ENCODE peak calls at places on chromosomes 16 and 17, in four cellular contexts. Z is fibroblast of villous mesenchyme, R is nephron progenitor cell, K is neural crest cell. N is an unnamed sample.

GRCh38 chr17:80771612-80772005 is 220.0 kb upstream of the CHMP6 start:
- DNase-seq in Z (no peak), R (no peak), K (no peak), N (no peak)

GRCh38 chr17:80949451-80950421 is 41.9 kb upstream of the CHMP6 start:
- DNase-seq in Z (no peak), R (no peak), K (no peak), N (no peak)

GRCh38 chr16:10339777-10340752 is 45.8 kb upstream of the ATF7IP2 start:
- DNase-seq in Z (no peak), R (no peak), K (no peak), N (no peak)

GRCh38 chr17:50264263-50265113 is 9.8 kb upstream of the TMEM92 start:
- DNase-seq in Z (no peak), R (peak; percentile 49), K (no peak), N (no peak)

GRCh38 chr16:11224096-11224893 is 31.7 kb downstream of the SOCS1 start:
- DNase-seq in Z (no peak), R (peak; percentile 66), K (no peak), N (no peak)

GRCh38 chr16:64864232-64864803 is 257.5 kb downstream of the CDH11 start:
- DNase-seq in Z (peak; percentile 88), R (no peak), K (no peak), N (no peak)

GRCh38 chr17:82754297-82755208 is 2.7 kb downstream of the TBCD start:
- DNase-seq in Z (peak; percentile 47), R (peak; percentile 52), K (no peak), N (peak; percentile 64)

GRCh38 chr16:84752600-84752999 is 52.8 kb downstream of the USP10 start:
- DNase-seq in Z (no peak), R (no peak), K (no peak), N (no peak)

GRCh38 chr16:79806757-79807156 is 206.2 kb upstream of the MAF start:
- DNase-seq in Z (no peak), R (no peak), K (no peak), N (no peak)

GRCh38 chr17:80817321-80817845 is 174.3 kb upstream of the CHMP6 start:
- DNase-seq in Z (no peak), R (no peak), K (no peak), N (no peak)

GRCh38 chr16:67198238-67198734 is 645 bp upstream of the ELMO3 start:
- DNase-seq in Z (no peak), R (no peak), K (no peak), N (peak; percentile 83)

GRCh38 chr17:16407911-16408588 is 7.3 kb upstream of the TRPV2 start:
- DNase-seq in Z (peak; percentile 68), R (peak; percentile 18), K (no peak), N (peak; percentile 60)

GRCh38 chr16:67370686-67371085 is 22.6 kb downstream of the TPPP3 start:
- DNase-seq in Z (no peak), R (no peak), K (no peak), N (no peak)

GRCh38 chr17:9308069-9308468 is 267.6 kb downstream of the STX8 start:
- DNase-seq in Z (no peak), R (no peak), K (no peak), N (peak; percentile 35)

GRCh38 chr16:77273815-77274214 is 74.6 kb downstream of the SYCE1L start:
- DNase-seq in Z (peak; percentile 60), R (no peak), K (no peak), N (no peak)

GRCh38 chr17:27180322-27180721 is 113.6 kb upstream of the WSB1 start:
- DNase-seq in Z (no peak), R (no peak), K (no peak), N (no peak)

GRCh38 chr17:46200200-46200599 is 7.0 kb upstream of the KANSL1 start:
- DNase-seq in Z (no peak), R (no peak), K (no peak), N (no peak)

GRCh38 chr17:13562271-13562800 is 39.4 kb downstream of the HS3ST3A1 start:
- DNase-seq in Z (peak; percentile 93), R (peak; percentile 62), K (no peak), N (no peak)

GRCh38 chr17:66508896-66509843 is 206.8 kb downstream of the PRKCA start:
- DNase-seq in Z (peak; percentile 91), R (no peak), K (no peak), N (peak; percentile 68)

GRCh38 chr16:82788919-82789318 is 162.2 kb downstream of the CDH13 start:
- DNase-seq in Z (no peak), R (no peak), K (no peak), N (no peak)

GRCh38 chr17:71900830-71901229 is 220.0 kb upstream of the SOX9 start:
- DNase-seq in Z (no peak), R (no peak), K (no peak), N (no peak)

GRCh38 chr16:31215287-31216115 is 1.4 kb downstream of the PYDC1 start:
- DNase-seq in Z (peak; percentile 69), R (peak; percentile 69), K (no peak), N (peak; percentile 66)

GRCh38 chr16:75267631-75268264 is 16.3 kb upstream of the BCAR1 start:
- DNase-seq in Z (peak; percentile 65), R (no peak), K (no peak), N (peak; percentile 76)

GRCh38 chr17:2693561-2694380 is 17.8 kb downstream of the CLUH start:
- DNase-seq in Z (no peak), R (no peak), K (no peak), N (no peak)

GRCh38 chr16:31134625-31135534 is 647 bp downstream of the PRSS8 start:
- DNase-seq in Z (no peak), R (peak; percentile 28), K (no peak), N (peak; percentile 79)

GRCh38 chr16:10922328-10923145 is 19.7 kb downstream of the DEXI start:
- DNase-seq in Z (no peak), R (no peak), K (no peak), N (no peak)

GRCh38 chr17:40862985-40863733 is 3.9 kb downstream of the KRT12 start:
- DNase-seq in Z (no peak), R (peak; percentile 56), K (peak; percentile 22), N (no peak)

GRCh38 chr17:41784207-41784744 is 2.2 kb downstream of the JUP start:
- DNase-seq in Z (peak; percentile 79), R (peak; percentile 38), K (no peak), N (peak; percentile 90)

GRCh38 chr17:29870836-29871430 is 59.1 kb downstream of the SSH2 start:
- DNase-seq in Z (no peak), R (no peak), K (no peak), N (no peak)

GRCh38 chr16:85565796-85566501 is 47.2 kb upstream of the GSE1 start:
- DNase-seq in Z (no peak), R (no peak), K (no peak), N (no peak)

GRCh38 chr16:56945847-56946527 is 14.0 kb downstream of the HERPUD1 start:
- DNase-seq in Z (no peak), R (no peak), K (no peak), N (no peak)

GRCh38 chr16:74580828-74581227 is 26.1 kb downstream of the GLG1 start:
- DNase-seq in Z (no peak), R (no peak), K (no peak), N (no peak)

GRCh38 chr17:67779098-67779672 is 46.1 kb upstream of the BPTF start:
- DNase-seq in Z (peak; percentile 84), R (peak; percentile 45), K (peak; percentile 38), N (peak; percentile 10)

GRCh38 chr17:29624586-29624985 is 1.9 kb upstream of the CORO6 start:
- DNase-seq in Z (no peak), R (no peak), K (no peak), N (no peak)

GRCh38 chr17:28726396-28726911 is 421 bp upstream of the TLCD1 start:
- DNase-seq in Z (peak; percentile 55), R (peak; percentile 75), K (peak; percentile 60), N (peak; percentile 69)

GRCh38 chr17:57489321-57489720 is 233.0 kb downstream of the MSI2 start:
- DNase-seq in Z (no peak), R (no peak), K (no peak), N (no peak)

GRCh38 chr17:79658811-79659207 is 48.0 kb upstream of the RBFOX3 start:
- DNase-seq in Z (peak; percentile 6), R (peak; percentile 55), K (peak; percentile 39), N (peak; percentile 21)

GRCh38 chr17:65154770-65155589 is 17.8 kb downstream of the RGS9 start:
- DNase-seq in Z (peak; percentile 59), R (no peak), K (no peak), N (no peak)

GRCh38 chr17:14940946-14941280 is 324.2 kb downstream of the PMP22 start:
- DNase-seq in Z (no peak), R (no peak), K (no peak), N (no peak)
- TF ChIP-seq CTCF in Z (no peak), R (no peak), K (no peak), N (no peak)

GRCh38 chr17:56347646-56348045 is 194.4 kb downstream of the ANKFN1 start:
- DNase-seq in Z (no peak), R (no peak), K (no peak), N (no peak)
- TF ChIP-seq CTCF in Z (no peak), R (no peak), K (no peak), N (no peak)

DNA sequence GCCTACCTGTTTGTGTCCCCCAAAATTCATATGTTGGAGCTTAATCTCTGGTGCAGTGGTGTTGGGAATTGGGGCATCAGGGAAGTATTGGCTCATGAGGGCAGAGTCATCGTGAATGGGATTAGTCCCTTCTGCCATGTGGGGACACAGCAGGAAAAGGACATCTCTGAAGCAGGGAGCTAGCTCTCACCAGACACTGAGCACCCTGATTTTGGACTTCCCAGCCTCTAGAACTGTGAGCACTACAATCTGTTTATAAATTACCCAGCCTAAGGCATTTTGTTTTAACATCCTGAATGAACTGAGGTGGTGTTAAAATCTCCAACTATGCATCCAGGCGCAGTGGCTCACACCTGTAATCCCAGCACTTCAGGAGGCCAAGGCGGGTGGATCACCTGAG is 206.0 kb downstream of the SEC14L1 start:
- DNase-seq in Z (no peak), R (no peak), K (no peak), N (no peak)
- TF ChIP-seq CTCF in Z (no peak), R (no peak), K (no peak), N (no peak)

GRCh38 chr16:9225527-9226316 is 134.3 kb downstream of the HAPSTR1 start:
- DNase-seq in Z (peak; percentile 4), R (no peak), K (no peak), N (peak; percentile 25)
- TF ChIP-seq CTCF in Z (peak; percentile 47), R (peak; percentile 45), K (peak; percentile 50), N (peak; percentile 63)

DNA sequence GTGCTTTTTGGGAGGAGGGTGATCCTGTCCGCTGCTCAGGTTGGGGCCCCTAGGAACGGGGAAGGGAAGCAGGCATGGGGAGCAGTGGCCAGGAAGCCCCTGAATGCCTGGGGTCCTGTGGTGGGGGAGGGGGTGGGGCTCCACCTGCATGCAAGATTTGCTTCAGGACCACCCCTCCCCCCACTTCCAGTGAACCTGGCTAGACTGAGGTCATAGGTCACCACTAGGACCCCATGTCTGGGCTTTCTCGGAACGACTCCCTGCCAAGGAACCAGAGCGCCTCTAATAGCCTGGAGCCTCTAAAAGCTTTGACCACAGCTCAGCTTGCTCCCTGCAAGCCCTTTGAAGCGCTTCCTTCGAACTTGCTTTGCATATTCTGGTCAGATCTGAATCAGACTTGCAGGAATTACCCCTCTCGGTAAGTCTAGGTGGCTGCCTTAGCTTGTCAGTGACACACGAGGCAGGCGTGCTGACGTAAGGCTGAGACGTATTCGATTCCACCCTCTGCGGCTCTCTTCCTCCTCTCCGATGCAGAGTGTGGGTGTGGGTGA is 3.6 kb downstream of the SOCS3 start:
- DNase-seq in Z (peak; percentile 90), R (peak; percentile 31), K (no peak), N (peak; percentile 67)
- TF ChIP-seq CTCF in Z (no peak), R (no peak), K (no peak), N (no peak)